ENCODE peak calls at places on chromosomes 5 and 9, in ten cellular contexts. A is activated gamma-delta T cell treated with Interleukin-2 at 50 U/mL for 16 hours; F is nucleus accumbens; M is activated CD8-positive, alpha-beta memory T cell treated with anti-CD3 and anti-CD28 coated beads for 4 hours; O is COLO829; U is heart left ventricle; T is naive thymus-derived CD4-positive, alpha-beta T cell; K is lower lobe of right lung; V is NCI-H1105 treated with DMSO at 0.1 percent for 48 hours; Y is psoas muscle. E is an unnamed sample.

GRCh38 chr9:22580788-22581187 is 134.2 kb downstream of the DMRTA1 start:
- DNase-seq in A (no peak), F (no peak), M (no peak), O (no peak), U (no peak), T (no peak), K (no peak), V (no peak), Y (no peak), E (no peak)

GRCh38 chr5:150155258-150156032 is at the start of gene PDGFRB:
- DNase-seq in A (peak; percentile 57), F (peak; percentile 54), M (peak; percentile 29), O (no peak), U (peak; percentile 92), T (no peak), K (peak; percentile 70), V (no peak), Y (peak; percentile 92), E (peak; percentile 19)

GRCh38 chr9:133874659-133875058 is 117.5 kb downstream of the VAV2 start:
- DNase-seq in A (no peak), F (no peak), M (no peak), O (no peak), U (no peak), T (no peak), K (no peak), V (no peak), Y (no peak), E (no peak)

GRCh38 chr5:176741566-176742211 is 68.7 kb upstream of the UNC5A start:
- DNase-seq in A (no peak), F (no peak), M (no peak), O (no peak), U (no peak), T (no peak), K (no peak), V (no peak), Y (no peak), E (no peak)

GRCh38 chr5:126189862-126190261 is 233.3 kb upstream of the GRAMD2B start:
- DNase-seq in A (no peak), F (no peak), M (no peak), O (no peak), U (no peak), T (no peak), K (no peak), V (no peak), Y (no peak), E (no peak)

GRCh38 chr9:86281577-86282076 is 711 bp downstream of the ISCA1 start:
- DNase-seq in A (no peak), F (no peak), M (no peak), O (peak; percentile 6), U (no peak), T (no peak), K (no peak), V (peak; percentile 37), Y (no peak), E (no peak)

GRCh38 chr5:133407277-133407632 is 205.1 kb downstream of the FSTL4 start:
- DNase-seq in A (no peak), F (no peak), M (no peak), O (no peak), U (no peak), T (no peak), K (no peak), V (no peak), Y (no peak), E (no peak)

GRCh38 chr9:96494215-96494800 is 44.3 kb downstream of the HABP4 start:
- DNase-seq in A (no peak), F (no peak), M (no peak), O (no peak), U (no peak), T (no peak), K (no peak), V (no peak), Y (no peak), E (no peak)

GRCh38 chr9:68847765-68848164 is 142.7 kb downstream of the PIP5K1B start:
- DNase-seq in A (no peak), F (no peak), M (no peak), O (no peak), U (no peak), T (no peak), K (no peak), V (no peak), Y (no peak), E (no peak)

GRCh38 chr9:135248721-135249120 is 161.3 kb downstream of the OLFM1 start:
- DNase-seq in A (no peak), F (no peak), M (no peak), O (no peak), U (no peak), T (no peak), K (peak; percentile 24), V (no peak), Y (peak; percentile 5), E (no peak)

GRCh38 chr5:176536132-176536901 is 885 bp downstream of the RNF44 start:
- DNase-seq in A (peak; percentile 90), F (peak; percentile 61), M (peak; percentile 67), O (peak; percentile 44), U (peak; percentile 86), T (peak; percentile 83), K (peak; percentile 90), V (peak; percentile 21), Y (peak; percentile 84), E (peak; percentile 67)

GRCh38 chr5:179912951-179913350 is 5.3 kb upstream of the TBC1D9B start:
- DNase-seq in A (no peak), F (no peak), M (no peak), O (no peak), U (no peak), T (no peak), K (no peak), V (no peak), Y (no peak), E (no peak)

GRCh38 chr9:95511232-95511951 is 5.4 kb downstream of the PTCH1 start:
- DNase-seq in A (peak; percentile 43), F (no peak), M (no peak), O (peak; percentile 47), U (no peak), T (no peak), K (peak; percentile 66), V (peak; percentile 64), Y (no peak), E (peak; percentile 81)

GRCh38 chr9:134217431-134218210 is 53.3 kb upstream of the RNU6ATAC start:
- DNase-seq in A (no peak), F (no peak), M (no peak), O (no peak), U (no peak), T (no peak), K (no peak), V (peak; percentile 5), Y (peak; percentile 15), E (no peak)

GRCh38 chr5:36778336-36778735 is 98.2 kb upstream of the NIPBL start:
- DNase-seq in A (no peak), F (no peak), M (no peak), O (no peak), U (no peak), T (no peak), K (no peak), V (no peak), Y (no peak), E (no peak)

GRCh38 chr5:140565780-140566095 is 1.1 kb downstream of the SLC35A4 start:
- DNase-seq in A (no peak), F (no peak), M (no peak), O (no peak), U (no peak), T (no peak), K (peak; percentile 66), V (no peak), Y (no peak), E (no peak)

GRCh38 chr5:176597417-176598389 is 12.3 kb downstream of the GPRIN1 start:
- DNase-seq in A (no peak), F (no peak), M (no peak), O (no peak), U (no peak), T (no peak), K (no peak), V (no peak), Y (no peak), E (no peak)

GRCh38 chr5:59066367-59067163 is 483.7 kb downstream of the RAB3C start:
- DNase-seq in A (no peak), F (no peak), M (no peak), O (no peak), U (no peak), T (no peak), K (no peak), V (no peak), Y (peak; percentile 16), E (no peak)

GRCh38 chr5:112419050-112419595 is at the start of gene EPB41L4A:
- DNase-seq in A (no peak), F (no peak), M (no peak), O (no peak), U (peak; percentile 33), T (no peak), K (peak; percentile 43), V (peak; percentile 23), Y (peak; percentile 41), E (no peak)

E was measured in SK-MEL-5.